ENCODE peak calls at places on chromosomes 2 and 18, in four cellular contexts. V is foreskin keratinocyte, P is GM13977, Z is pancreas. E is an unnamed sample.
A peak's percentile ranks its signal among the peaks of the same experiment; 100 is the strongest.

GRCh38 chr2:20217041-20217970 is 7.6 kb downstream of the SDC1 start:
- DNase-seq in P (no peak), Z (no peak), V (peak; percentile 93), E (no peak)

GRCh38 chr2:160194351-160194750 is 5.7 kb downstream of the ITGB6 start:
- DNase-seq in V (peak; percentile 86), Z (no peak), P (no peak), E (no peak)

GRCh38 chr2:222859786-222860726 is 780 bp upstream of the ACSL3 start:
- DNase-seq in V (peak; percentile 97), Z (peak; percentile 68), P (no peak), E (no peak)

GRCh38 chr18:9849407-9849961 is 36.3 kb upstream of the TXNDC2 start:
- DNase-seq in Z (no peak), V (peak; percentile 23), P (no peak), E (no peak)

GRCh38 chr18:49177071-49177470 is 226.3 kb upstream of the SMAD7 start:
- DNase-seq in Z (no peak), P (no peak), V (no peak), E (no peak)

GRCh38 chr2:128497461-128497860 is 178.8 kb upstream of the HS6ST1 start:
- DNase-seq in V (no peak), P (no peak), Z (no peak), E (no peak)

GRCh38 chr2:72011791-72012190 is 135.9 kb downstream of the CYP26B1 start:
- DNase-seq in V (no peak), P (no peak), Z (no peak), E (no peak)

GRCh38 chr2:71700880-71701397 is 247.6 kb downstream of the DYSF start:
- DNase-seq in P (no peak), V (no peak), Z (peak; percentile 41), E (no peak)

GRCh38 chr18:61998335-61998734 is 105.5 kb upstream of the RNF152 start:
- DNase-seq in V (peak; percentile 86), Z (no peak), P (no peak), E (no peak)

GRCh38 chr2:289362-290089 is 1.6 kb upstream of the ALKAL2 start:
- DNase-seq in Z (peak; percentile 72), P (peak; percentile 36), V (peak; percentile 25), E (no peak)

GRCh38 chr2:230928701-230929380 is 3.8 kb upstream of the GPR55 start:
- DNase-seq in P (no peak), Z (no peak), V (no peak), E (no peak)

GRCh38 chr2:219404291-219404910 is 13.8 kb upstream of the DES start:
- DNase-seq in P (no peak), Z (no peak), V (no peak), E (no peak)

GRCh38 chr2:21008790-21009661 is 34.8 kb downstream of the APOB start:
- DNase-seq in V (no peak), P (no peak), Z (no peak), E (no peak)

GRCh38 chr18:46333371-46334199 is 229.4 kb downstream of the HAUS1 start:
- DNase-seq in V (peak; percentile 51), Z (no peak), P (no peak), E (no peak)

GRCh38 chr18:48099481-48100167 is 169.2 kb upstream of the SMAD2 start:
- DNase-seq in Z (no peak), V (no peak), P (no peak), E (no peak)

GRCh38 chr18:48100168-48100495 is 169.7 kb upstream of the SMAD2 start:
- DNase-seq in Z (no peak), V (no peak), P (no peak), E (no peak)

GRCh38 chr18:48098538-48098937 is 168.1 kb upstream of the SMAD2 start:
- DNase-seq in Z (no peak), P (no peak), V (no peak), E (no peak)

GRCh38 chr18:48095726-48096125 is 165.3 kb upstream of the SMAD2 start:
- DNase-seq in P (no peak), Z (no peak), V (no peak), E (no peak)

DNA sequence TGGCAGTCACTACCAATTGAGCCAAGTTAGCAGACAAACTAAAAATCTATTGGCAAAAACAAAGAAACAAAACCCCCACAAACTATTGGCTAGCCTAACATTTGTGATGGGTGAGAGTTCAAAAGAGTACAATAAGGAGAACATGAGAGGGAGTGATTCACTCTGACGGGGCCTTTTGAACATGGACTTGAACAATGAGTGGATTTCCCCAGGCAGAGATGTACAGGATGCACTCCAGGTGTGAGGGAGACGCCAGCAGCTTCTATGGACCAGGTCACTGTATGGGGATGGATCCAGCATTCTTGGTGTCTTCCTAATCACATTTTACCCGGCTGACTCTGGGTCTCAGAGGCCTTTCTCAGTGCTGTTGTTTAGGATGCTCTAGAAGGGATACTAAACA is 167.5 kb upstream of the SMAD2 start:
- DNase-seq in V (peak; percentile 89), Z (no peak), P (no peak), E (no peak)
- TF ChIP-seq CTCF in V (no peak), Z (no peak), P (no peak), E (no peak)

DNA sequence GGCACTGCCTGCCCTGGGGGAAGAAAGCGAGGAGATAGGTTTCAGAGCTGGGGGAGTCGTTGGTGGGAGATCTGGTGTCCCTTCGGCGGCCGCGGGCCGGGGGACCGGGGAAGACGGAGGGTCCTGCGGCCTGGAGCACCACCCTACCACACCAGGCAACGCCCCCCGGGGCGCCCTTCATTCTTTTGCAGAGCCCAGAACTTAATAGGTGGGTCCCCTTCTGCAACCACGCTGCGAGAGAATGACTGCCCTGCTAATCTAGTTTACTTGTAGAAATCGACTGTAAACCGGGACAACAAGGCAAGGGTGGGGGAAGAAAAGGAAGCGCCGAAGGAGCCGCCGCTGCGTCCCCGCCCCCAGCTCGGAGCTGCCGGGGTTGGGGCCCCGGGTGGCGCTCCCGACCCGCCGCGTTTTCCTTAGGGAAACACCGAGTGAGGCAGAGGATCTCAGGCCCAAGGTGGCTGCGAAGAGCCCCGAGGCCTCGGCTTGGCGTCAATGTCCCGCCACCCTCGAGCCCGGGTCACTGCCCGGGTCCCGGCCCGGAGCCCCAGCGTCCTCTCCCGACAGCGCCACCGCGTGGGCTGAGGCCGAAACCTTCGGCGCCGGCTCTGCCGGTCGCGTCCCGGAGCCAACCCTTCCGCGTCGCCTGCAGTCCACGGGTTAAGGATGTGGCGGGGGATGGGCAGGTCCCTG is 5.4 kb upstream of the SATB2 start:
- DNase-seq in V (no peak), P (peak; percentile 48), Z (peak; percentile 85), E (peak; percentile 62)
- TF ChIP-seq CTCF in V (peak; percentile 76), P (peak; percentile 31), Z (peak; percentile 69), E (peak; percentile 19)

GRCh38 chr2:201966691-201967388 is 66.8 kb upstream of the FZD7 start:
- DNase-seq in Z (no peak), V (no peak), P (no peak), E (no peak)

GRCh38 chr2:201968045-201968444 is 65.6 kb upstream of the FZD7 start:
- DNase-seq in P (no peak), V (no peak), Z (no peak), E (no peak)

GRCh38 chr2:201964631-201965206 is 68.9 kb upstream of the FZD7 start:
- DNase-seq in V (no peak), Z (no peak), P (no peak), E (no peak)

GRCh38 chr2:201964011-201964410 is 69.6 kb upstream of the FZD7 start:
- DNase-seq in P (no peak), V (no peak), Z (no peak), E (no peak)

GRCh38 chr2:201965550-201965949 is 68.1 kb upstream of the FZD7 start:
- DNase-seq in V (no peak), Z (no peak), P (no peak), E (no peak)
- TF ChIP-seq CTCF in V (peak; percentile 50), Z (no peak), P (no peak), E (peak; percentile 12)

GRCh38 chr2:67048314-67048713 is 348.8 kb upstream of the ETAA1 start:
- DNase-seq in Z (no peak), P (no peak), V (no peak), E (no peak)
- TF ChIP-seq CTCF in Z (no peak), P (no peak), V (no peak), E (no peak)

DNA sequence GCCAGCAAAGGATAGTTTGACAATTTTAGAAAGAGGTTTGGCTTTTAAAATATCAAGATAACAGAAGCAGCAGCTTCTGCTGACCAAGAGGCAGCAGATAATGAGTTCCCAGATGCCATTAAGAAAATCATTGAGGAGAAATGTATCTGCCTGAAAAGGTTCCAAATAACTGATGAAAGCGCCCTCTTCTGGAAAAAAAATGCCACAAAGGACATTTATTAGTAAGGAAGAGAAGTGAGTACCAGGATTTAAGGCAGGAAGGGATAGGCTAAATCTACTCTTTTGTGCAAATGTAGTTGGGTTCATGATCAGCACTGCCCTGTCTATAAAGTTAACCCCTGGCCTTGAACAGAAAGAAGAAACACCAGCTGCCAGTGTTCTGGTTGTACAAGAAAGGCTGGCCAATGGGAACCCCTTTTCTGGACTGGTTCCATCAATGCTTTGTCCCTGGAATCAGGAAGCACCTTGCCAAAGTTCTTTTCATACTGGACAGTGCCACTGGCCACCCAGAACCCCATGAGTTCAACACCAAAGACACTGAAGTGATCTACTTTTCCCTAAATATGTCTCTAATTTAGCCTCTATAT is 40.6 kb downstream of the DHX57 start:
- DNase-seq in V (peak; percentile 17), Z (no peak), P (no peak), E (no peak)
- TF ChIP-seq CTCF in V (peak; percentile 66), Z (no peak), P (peak; percentile 44), E (peak; percentile 38)

GRCh38 chr2:241724259-241724974 is 10.0 kb upstream of the D2HGDH start:
- DNase-seq in Z (peak; percentile 34), V (no peak), P (peak; percentile 14), E (no peak)
- TF ChIP-seq CTCF in Z (no peak), V (peak; percentile 48), P (peak; percentile 18), E (no peak)

GRCh38 chr2:226797989-226798421 is 1.6 kb downstream of the IRS1 start:
- DNase-seq in Z (peak; percentile 30), P (no peak), V (no peak), E (no peak)

GRCh38 chr2:226800941-226801784 is 1.5 kb upstream of the IRS1 start:
- DNase-seq in Z (peak; percentile 91), P (peak; percentile 92), V (peak; percentile 68), E (peak; percentile 89)

GRCh38 chr2:226799211-226799975 is at the start of gene IRS1:
- DNase-seq in V (peak; percentile 60), Z (peak; percentile 79), P (peak; percentile 84), E (peak; percentile 67)

GRCh38 chr2:226798422-226799210 is 1.0 kb downstream of the IRS1 start:
- DNase-seq in Z (peak; percentile 54), P (peak; percentile 85), V (peak; percentile 61), E (peak; percentile 70)

DNA sequence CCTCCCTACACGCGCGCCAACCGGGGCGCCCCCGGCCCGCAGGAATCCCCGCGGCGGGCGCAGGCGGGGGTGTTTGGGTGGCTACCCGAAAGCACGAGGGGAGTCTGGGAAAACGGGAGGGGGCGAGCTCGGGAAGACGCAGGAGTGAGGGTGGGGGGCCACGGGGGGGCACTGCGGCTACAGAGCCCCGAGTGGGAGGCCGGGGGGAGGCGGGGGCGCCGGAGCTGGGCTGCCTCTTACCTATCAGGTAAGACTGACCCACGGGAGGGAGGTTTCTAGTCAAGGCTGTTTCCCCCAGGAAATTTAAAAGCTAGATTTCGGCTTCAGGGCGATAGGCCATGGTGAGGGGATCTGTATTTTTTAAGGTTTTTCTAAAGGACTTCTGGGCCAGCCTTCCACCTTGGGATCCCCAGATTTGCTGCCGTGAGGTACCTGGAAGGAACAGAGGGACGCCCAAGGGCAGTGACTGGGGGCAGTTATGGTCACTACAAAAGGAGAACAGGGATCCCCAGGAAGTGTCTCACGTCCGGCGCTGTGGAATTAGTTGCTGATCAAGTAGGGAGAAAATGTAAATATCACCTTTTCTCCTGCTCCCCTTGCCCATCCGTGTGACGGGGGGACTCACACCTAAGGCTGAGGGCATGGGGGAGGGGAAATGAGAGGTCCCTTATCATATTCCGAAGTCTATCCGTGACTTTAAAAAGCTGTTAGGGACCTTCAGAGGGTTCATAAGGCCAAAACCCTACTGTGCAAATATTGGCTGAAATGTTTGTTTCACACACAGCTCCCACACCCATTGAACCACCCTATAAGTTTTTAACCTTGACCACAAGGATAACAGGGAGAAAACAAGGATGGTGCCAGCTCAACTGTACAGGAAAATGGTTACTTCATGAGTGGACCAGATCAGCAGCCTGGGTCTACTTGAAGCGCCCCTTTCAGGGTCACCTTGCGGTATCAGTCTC is 638 bp upstream of the IRS1 start:
- DNase-seq in Z (no peak), V (peak; percentile 41), P (peak; percentile 36), E (no peak)
- TF ChIP-seq CTCF in Z (no peak), V (peak; percentile 65), P (no peak), E (no peak)

E was measured in GM10248.